ENCODE peak calls at places on chromosomes 12 and 14, in nine cellular contexts. O is uterus; U is transverse colon; T is nucleus accumbens; B is NCI-H187; V is GM12878; N is CD8-positive, alpha-beta memory T cell; W is stimulated activated CD8-positive, alpha-beta memory T cell treated with anti-CD3 and anti-CD28 coated beads, Interleukin-7, amount 100 ng/mL, for 1 hour; J is Peyer's patch. Z is an unnamed sample.

GRCh38 chr12:77946541-77947021 is 115.9 kb downstream of the NAV3 start:
- DNase-seq in W (no peak), V (no peak), N (no peak), U (no peak), O (no peak), J (no peak), B (no peak), T (no peak), Z (peak; percentile 72)

GRCh38 chr14:65208548-65208947 is 106.2 kb upstream of the MAX start:
- DNase-seq in B (no peak), J (no peak), U (no peak), T (no peak), W (no peak), N (no peak), O (no peak), V (no peak), Z (no peak)

GRCh38 chr12:2841056-2841455 is 6.2 kb upstream of the NRIP2 start:
- DNase-seq in J (no peak), B (no peak), V (no peak), N (no peak), W (no peak), O (no peak), T (no peak), U (no peak), Z (no peak)

GRCh38 chr14:78863143-78863542 is 693.0 kb downstream of the NRXN3 start:
- DNase-seq in O (no peak), T (no peak), V (no peak), N (no peak), B (no peak), W (no peak), J (no peak), U (no peak), Z (no peak)

GRCh38 chr12:125220404-125221273 is 155.4 kb downstream of the AACS start:
- DNase-seq in W (no peak), N (no peak), T (no peak), O (no peak), V (no peak), J (no peak), B (no peak), U (no peak), Z (no peak)

GRCh38 chr12:54229624-54230212 is 40.9 kb upstream of the SMUG1 start:
- DNase-seq in T (no peak), O (peak; percentile 66), B (no peak), N (no peak), V (no peak), U (no peak), J (no peak), W (no peak), Z (peak; percentile 91)

GRCh38 chr12:1131811-1132224 is 140.8 kb downstream of the ERC1 start:
- DNase-seq in U (no peak), N (no peak), J (no peak), B (no peak), T (no peak), W (no peak), O (no peak), V (no peak), Z (no peak)

GRCh38 chr14:62077676-62078261 is 315.5 kb downstream of the SNAPC1 start:
- DNase-seq in W (no peak), T (no peak), B (peak; percentile 24), J (no peak), O (no peak), V (peak; percentile 41), U (no peak), N (peak; percentile 3), Z (no peak)

GRCh38 chr14:35378638-35379568 is 25.6 kb downstream of the NFKBIA start:
- DNase-seq in N (no peak), W (no peak), O (no peak), B (no peak), U (peak; percentile 67), J (no peak), T (no peak), V (no peak), Z (peak; percentile 94)

GRCh38 chr12:105106621-105107020 is 910 bp upstream of the WASHC4 start:
- DNase-seq in W (no peak), O (no peak), N (no peak), V (no peak), J (no peak), T (no peak), U (no peak), B (no peak), Z (no peak)

GRCh38 chr12:28191018-28191595 is 851 bp downstream of the CCDC91 start:
- DNase-seq in O (no peak), J (no peak), U (peak; percentile 8), V (no peak), W (no peak), T (no peak), N (peak; percentile 8), B (no peak), Z (peak; percentile 97)

GRCh38 chr14:52021971-52022600 is 32.7 kb downstream of the RTRAF start:
- DNase-seq in W (no peak), J (no peak), N (no peak), B (no peak), T (no peak), U (no peak), O (no peak), V (peak; percentile 69), Z (no peak)

GRCh38 chr12:4238577-4238976 is 35.0 kb upstream of the CCND2 start:
- DNase-seq in W (no peak), U (no peak), V (no peak), J (no peak), B (no peak), T (no peak), N (no peak), O (no peak), Z (no peak)

GRCh38 chr12:132376464-132376830 is 47.1 kb upstream of the GALNT9 start:
- DNase-seq in O (no peak), T (no peak), V (no peak), J (no peak), N (no peak), B (no peak), W (no peak), U (no peak), Z (no peak)

GRCh38 chr12:107983871-107984480 is 145.1 kb upstream of the WSCD2 start:
- DNase-seq in W (no peak), T (no peak), U (no peak), J (no peak), N (no peak), V (no peak), O (no peak), B (no peak), Z (no peak)

GRCh38 chr12:113697646-113698504 is 226.2 kb upstream of the LHX5 start:
- DNase-seq in W (no peak), O (no peak), U (no peak), J (no peak), N (no peak), V (no peak), B (no peak), T (no peak), Z (no peak)

GRCh38 chr12:31590730-31591307 is at the start of gene DENND5B:
- DNase-seq in J (peak; percentile 84), O (peak; percentile 81), V (no peak), B (peak; percentile 27), T (peak; percentile 66), N (no peak), W (no peak), U (peak; percentile 82), Z (peak; percentile 60)

GRCh38 chr12:92608418-92609091 is 94.2 kb upstream of the PLEKHG7 start:
- DNase-seq in V (peak; percentile 9), U (no peak), T (no peak), N (no peak), B (no peak), J (no peak), W (no peak), O (no peak), Z (peak; percentile 66)

GRCh38 chr14:54790092-54790491 is 112.5 kb downstream of the GCH1 start:
- DNase-seq in B (no peak), N (no peak), J (no peak), V (no peak), W (no peak), O (no peak), U (no peak), T (no peak), Z (no peak)

GRCh38 chr12:4621511-4621910 is 27.3 kb downstream of the AKAP3 start:
- DNase-seq in W (no peak), N (no peak), B (no peak), V (no peak), T (no peak), O (no peak), U (no peak), J (no peak), Z (no peak)

GRCh38 chr12:21607701-21608100 is 3.1 kb upstream of the GYS2 start:
- DNase-seq in J (no peak), T (no peak), W (no peak), O (no peak), N (no peak), U (no peak), B (no peak), V (no peak), Z (peak; percentile 45)

GRCh38 chr12:1527789-1528188 is 66.6 kb downstream of the FBXL14 start:
- DNase-seq in U (no peak), J (no peak), V (no peak), T (no peak), N (no peak), O (no peak), B (no peak), W (no peak), Z (peak; percentile 36)

GRCh38 chr12:88870000-88870737 is 289.9 kb upstream of the KITLG start:
- DNase-seq in V (no peak), B (no peak), U (no peak), J (no peak), O (no peak), W (no peak), N (no peak), T (no peak), Z (peak; percentile 93)

GRCh38 chr14:41636492-41637392 is 30.1 kb downstream of the LRFN5 start:
- DNase-seq in T (no peak), J (no peak), B (no peak), U (no peak), W (no peak), O (no peak), N (no peak), V (no peak), Z (no peak)

GRCh38 chr12:20950248-20950647 is 139.7 kb downstream of the SLCO1B3 start:
- DNase-seq in N (no peak), W (no peak), V (peak; percentile 4), T (no peak), U (no peak), J (no peak), O (no peak), B (no peak), Z (no peak)

GRCh38 chr12:693937-694533 is 30.8 kb upstream of the NINJ2 start:
- DNase-seq in N (no peak), B (no peak), U (no peak), T (no peak), W (no peak), O (no peak), J (no peak), V (no peak), Z (no peak)

GRCh38 chr12:78038986-78039385 is 208.3 kb downstream of the NAV3 start:
- DNase-seq in J (no peak), T (no peak), W (no peak), N (no peak), O (no peak), B (no peak), V (no peak), U (no peak), Z (no peak)

GRCh38 chr12:110619534-110619953 is 5.6 kb downstream of the TCTN1 start:
- DNase-seq in N (no peak), J (no peak), O (no peak), T (no peak), B (no peak), W (no peak), U (no peak), V (peak; percentile 80), Z (no peak)

GRCh38 chr14:52879958-52880357 is 70.9 kb downstream of the FERMT2 start:
- DNase-seq in N (no peak), B (no peak), V (no peak), T (no peak), U (no peak), W (no peak), J (no peak), O (no peak), Z (no peak)

GRCh38 chr14:68412505-68413496 is 380.1 kb downstream of the ZFP36L1 start:
- DNase-seq in T (no peak), W (no peak), N (no peak), U (no peak), J (no peak), B (no peak), V (no peak), O (no peak), Z (no peak)

Z was measured in fibroblast of gingiva.